ENCODE peak calls at places on chromosomes 6 and 20, in nine cellular contexts. One of them, this sample, is unnamed.

GRCh38 chr6:53411451-53411850 is 62.7 kb upstream of the ELOVL5 start:
- DNase-seq in foreskin melanocyte: no peak
- DNase-seq in T-helper 2 cell: no peak
- DNase-seq in lower lobe of right lung: no peak
- DNase-seq in ureter: no peak
- DNase-seq in HS-5: no peak
- DNase-seq in renal cortical epithelial cell: peak
- DNase-seq in activated naive CD8-positive, alpha-beta T cell treated with anti-CD3 and anti-CD28 coated beads, Interleukin-2, amount 10 ng/mL, durations not matched to agents 7 days and 5 days: no peak
- DNase-seq in left cardiac atrium: no peak
- DNase-seq in this sample: no peak

GRCh38 chr20:10474606-10475184 is 39.6 kb downstream of the SLX4IP start:
- DNase-seq in foreskin melanocyte: no peak
- DNase-seq in T-helper 2 cell: no peak
- DNase-seq in lower lobe of right lung: peak
- DNase-seq in ureter: no peak
- DNase-seq in HS-5: no peak
- DNase-seq in renal cortical epithelial cell: no peak
- DNase-seq in activated naive CD8-positive, alpha-beta T cell treated with anti-CD3 and anti-CD28 coated beads, Interleukin-2, amount 10 ng/mL, durations not matched to agents 7 days and 5 days: no peak
- DNase-seq in left cardiac atrium: peak
- DNase-seq in this sample: no peak

GRCh38 chr6:47932575-47932974 is 150.7 kb downstream of the OPN5 start:
- DNase-seq in foreskin melanocyte: no peak
- DNase-seq in T-helper 2 cell: no peak
- DNase-seq in lower lobe of right lung: no peak
- DNase-seq in ureter: no peak
- DNase-seq in HS-5: no peak
- DNase-seq in renal cortical epithelial cell: no peak
- DNase-seq in activated naive CD8-positive, alpha-beta T cell treated with anti-CD3 and anti-CD28 coated beads, Interleukin-2, amount 10 ng/mL, durations not matched to agents 7 days and 5 days: no peak
- DNase-seq in left cardiac atrium: no peak
- DNase-seq in this sample: no peak

GRCh38 chr6:16058188-16058780 is 70.6 kb upstream of the MYLIP start:
- DNase-seq in foreskin melanocyte: no peak
- DNase-seq in T-helper 2 cell: no peak
- DNase-seq in lower lobe of right lung: no peak
- DNase-seq in ureter: no peak
- DNase-seq in HS-5: no peak
- DNase-seq in renal cortical epithelial cell: no peak
- DNase-seq in activated naive CD8-positive, alpha-beta T cell treated with anti-CD3 and anti-CD28 coated beads, Interleukin-2, amount 10 ng/mL, durations not matched to agents 7 days and 5 days: no peak
- DNase-seq in left cardiac atrium: no peak
- DNase-seq in this sample: no peak

GRCh38 chr6:15264902-15265761 is 19.3 kb downstream of the JARID2 start:
- DNase-seq in foreskin melanocyte: peak
- DNase-seq in T-helper 2 cell: no peak
- DNase-seq in lower lobe of right lung: peak
- DNase-seq in ureter: no peak
- DNase-seq in HS-5: no peak
- DNase-seq in renal cortical epithelial cell: no peak
- DNase-seq in activated naive CD8-positive, alpha-beta T cell treated with anti-CD3 and anti-CD28 coated beads, Interleukin-2, amount 10 ng/mL, durations not matched to agents 7 days and 5 days: no peak
- DNase-seq in left cardiac atrium: no peak
- DNase-seq in this sample: no peak

GRCh38 chr6:81215092-81215432 is 537.4 kb downstream of the TENT5A start:
- DNase-seq in foreskin melanocyte: no peak
- DNase-seq in T-helper 2 cell: no peak
- DNase-seq in lower lobe of right lung: no peak
- DNase-seq in ureter: no peak
- DNase-seq in HS-5: no peak
- DNase-seq in renal cortical epithelial cell: no peak
- DNase-seq in activated naive CD8-positive, alpha-beta T cell treated with anti-CD3 and anti-CD28 coated beads, Interleukin-2, amount 10 ng/mL, durations not matched to agents 7 days and 5 days: no peak
- DNase-seq in left cardiac atrium: no peak
- DNase-seq in this sample: no peak

GRCh38 chr6:170048615-170049256 is 242.1 kb downstream of the DLL1 start:
- DNase-seq in foreskin melanocyte: no peak
- DNase-seq in T-helper 2 cell: no peak
- DNase-seq in lower lobe of right lung: peak
- DNase-seq in ureter: peak
- DNase-seq in HS-5: peak
- DNase-seq in renal cortical epithelial cell: no peak
- DNase-seq in activated naive CD8-positive, alpha-beta T cell treated with anti-CD3 and anti-CD28 coated beads, Interleukin-2, amount 10 ng/mL, durations not matched to agents 7 days and 5 days: peak
- DNase-seq in left cardiac atrium: peak
- DNase-seq in this sample: no peak

GRCh38 chr20:49346682-49347081 is 68.8 kb upstream of the ZNFX1 start:
- DNase-seq in foreskin melanocyte: no peak
- DNase-seq in T-helper 2 cell: no peak
- DNase-seq in lower lobe of right lung: no peak
- DNase-seq in ureter: no peak
- DNase-seq in HS-5: no peak
- DNase-seq in renal cortical epithelial cell: no peak
- DNase-seq in activated naive CD8-positive, alpha-beta T cell treated with anti-CD3 and anti-CD28 coated beads, Interleukin-2, amount 10 ng/mL, durations not matched to agents 7 days and 5 days: no peak
- DNase-seq in left cardiac atrium: no peak
- DNase-seq in this sample: no peak

GRCh38 chr6:126017668-126018067 is 31.3 kb downstream of the TRMT11 start:
- DNase-seq in foreskin melanocyte: no peak
- DNase-seq in T-helper 2 cell: no peak
- DNase-seq in lower lobe of right lung: no peak
- DNase-seq in ureter: no peak
- DNase-seq in HS-5: no peak
- DNase-seq in renal cortical epithelial cell: no peak
- DNase-seq in activated naive CD8-positive, alpha-beta T cell treated with anti-CD3 and anti-CD28 coated beads, Interleukin-2, amount 10 ng/mL, durations not matched to agents 7 days and 5 days: no peak
- DNase-seq in left cardiac atrium: no peak
- DNase-seq in this sample: no peak

GRCh38 chr6:71621918-71622519 is 264.3 kb upstream of the RIMS1 start:
- DNase-seq in foreskin melanocyte: no peak
- DNase-seq in T-helper 2 cell: no peak
- DNase-seq in lower lobe of right lung: no peak
- DNase-seq in ureter: no peak
- DNase-seq in HS-5: no peak
- DNase-seq in renal cortical epithelial cell: peak
- DNase-seq in activated naive CD8-positive, alpha-beta T cell treated with anti-CD3 and anti-CD28 coated beads, Interleukin-2, amount 10 ng/mL, durations not matched to agents 7 days and 5 days: no peak
- DNase-seq in left cardiac atrium: no peak
- DNase-seq in this sample: no peak

GRCh38 chr6:96521267-96521624 is 360 bp upstream of the UFL1 start:
- DNase-seq in foreskin melanocyte: no peak
- DNase-seq in T-helper 2 cell: no peak
- DNase-seq in lower lobe of right lung: no peak
- DNase-seq in ureter: no peak
- DNase-seq in HS-5: no peak
- DNase-seq in renal cortical epithelial cell: peak
- DNase-seq in activated naive CD8-positive, alpha-beta T cell treated with anti-CD3 and anti-CD28 coated beads, Interleukin-2, amount 10 ng/mL, durations not matched to agents 7 days and 5 days: no peak
- DNase-seq in left cardiac atrium: no peak
- DNase-seq in this sample: no peak

GRCh38 chr20:63357921-63358905 is 2.9 kb downstream of the CHRNA4 start:
- DNase-seq in foreskin melanocyte: no peak
- DNase-seq in T-helper 2 cell: no peak
- DNase-seq in lower lobe of right lung: no peak
- DNase-seq in ureter: no peak
- DNase-seq in HS-5: no peak
- DNase-seq in renal cortical epithelial cell: no peak
- DNase-seq in activated naive CD8-positive, alpha-beta T cell treated with anti-CD3 and anti-CD28 coated beads, Interleukin-2, amount 10 ng/mL, durations not matched to agents 7 days and 5 days: no peak
- DNase-seq in left cardiac atrium: peak
- DNase-seq in this sample: no peak

GRCh38 chr20:11891081-11891826 is 26.4 kb upstream of the BTBD3 start:
- DNase-seq in foreskin melanocyte: peak
- DNase-seq in T-helper 2 cell: no peak
- DNase-seq in lower lobe of right lung: peak
- DNase-seq in ureter: peak
- DNase-seq in HS-5: no peak
- DNase-seq in renal cortical epithelial cell: no peak
- DNase-seq in activated naive CD8-positive, alpha-beta T cell treated with anti-CD3 and anti-CD28 coated beads, Interleukin-2, amount 10 ng/mL, durations not matched to agents 7 days and 5 days: peak
- DNase-seq in left cardiac atrium: peak
- DNase-seq in this sample: no peak

GRCh38 chr6:169172435-169172834 is 81.2 kb downstream of the THBS2 start:
- DNase-seq in foreskin melanocyte: no peak
- DNase-seq in T-helper 2 cell: no peak
- DNase-seq in lower lobe of right lung: no peak
- DNase-seq in ureter: no peak
- DNase-seq in HS-5: no peak
- DNase-seq in renal cortical epithelial cell: peak
- DNase-seq in activated naive CD8-positive, alpha-beta T cell treated with anti-CD3 and anti-CD28 coated beads, Interleukin-2, amount 10 ng/mL, durations not matched to agents 7 days and 5 days: no peak
- DNase-seq in left cardiac atrium: peak
- DNase-seq in this sample: peak

GRCh38 chr6:25934181-25934580 is 3.7 kb upstream of the SLC17A2 start:
- DNase-seq in foreskin melanocyte: no peak
- DNase-seq in T-helper 2 cell: no peak
- DNase-seq in lower lobe of right lung: no peak
- DNase-seq in ureter: no peak
- DNase-seq in HS-5: no peak
- DNase-seq in renal cortical epithelial cell: no peak
- DNase-seq in activated naive CD8-positive, alpha-beta T cell treated with anti-CD3 and anti-CD28 coated beads, Interleukin-2, amount 10 ng/mL, durations not matched to agents 7 days and 5 days: no peak
- DNase-seq in left cardiac atrium: no peak
- DNase-seq in this sample: no peak

GRCh38 chr6:43021270-43022047 is at the start of gene RRP36:
- DNase-seq in foreskin melanocyte: peak
- DNase-seq in T-helper 2 cell: peak
- DNase-seq in lower lobe of right lung: peak
- DNase-seq in ureter: peak
- DNase-seq in HS-5: peak
- DNase-seq in renal cortical epithelial cell: peak
- DNase-seq in activated naive CD8-positive, alpha-beta T cell treated with anti-CD3 and anti-CD28 coated beads, Interleukin-2, amount 10 ng/mL, durations not matched to agents 7 days and 5 days: peak
- DNase-seq in left cardiac atrium: peak
- DNase-seq in this sample: no peak

GRCh38 chr20:13996265-13996664 is 949 bp downstream of the MACROD2 start:
- DNase-seq in foreskin melanocyte: no peak
- DNase-seq in T-helper 2 cell: no peak
- DNase-seq in lower lobe of right lung: no peak
- DNase-seq in ureter: no peak
- DNase-seq in HS-5: no peak
- DNase-seq in renal cortical epithelial cell: no peak
- DNase-seq in activated naive CD8-positive, alpha-beta T cell treated with anti-CD3 and anti-CD28 coated beads, Interleukin-2, amount 10 ng/mL, durations not matched to agents 7 days and 5 days: no peak
- DNase-seq in left cardiac atrium: no peak
- DNase-seq in this sample: no peak

GRCh38 chr6:157513004-157513603 is 132.1 kb downstream of the ZDHHC14 start:
- DNase-seq in foreskin melanocyte: no peak
- DNase-seq in T-helper 2 cell: no peak
- DNase-seq in lower lobe of right lung: no peak
- DNase-seq in ureter: no peak
- DNase-seq in HS-5: no peak
- DNase-seq in renal cortical epithelial cell: no peak
- DNase-seq in activated naive CD8-positive, alpha-beta T cell treated with anti-CD3 and anti-CD28 coated beads, Interleukin-2, amount 10 ng/mL, durations not matched to agents 7 days and 5 days: no peak
- DNase-seq in left cardiac atrium: no peak
- DNase-seq in this sample: no peak

GRCh38 chr20:63441136-63441776 is 31.2 kb downstream of the KCNQ2 start:
- DNase-seq in foreskin melanocyte: no peak
- DNase-seq in T-helper 2 cell: no peak
- DNase-seq in lower lobe of right lung: no peak
- DNase-seq in ureter: no peak
- DNase-seq in HS-5: no peak
- DNase-seq in renal cortical epithelial cell: no peak
- DNase-seq in activated naive CD8-positive, alpha-beta T cell treated with anti-CD3 and anti-CD28 coated beads, Interleukin-2, amount 10 ng/mL, durations not matched to agents 7 days and 5 days: peak
- DNase-seq in left cardiac atrium: no peak
- DNase-seq in this sample: no peak

GRCh38 chr6:17469006-17469972 is 75.9 kb downstream of the CAP2 start:
- DNase-seq in foreskin melanocyte: no peak
- DNase-seq in T-helper 2 cell: no peak
- DNase-seq in lower lobe of right lung: no peak
- DNase-seq in ureter: no peak
- DNase-seq in HS-5: no peak
- DNase-seq in renal cortical epithelial cell: no peak
- DNase-seq in activated naive CD8-positive, alpha-beta T cell treated with anti-CD3 and anti-CD28 coated beads, Interleukin-2, amount 10 ng/mL, durations not matched to agents 7 days and 5 days: no peak
- DNase-seq in left cardiac atrium: no peak
- DNase-seq in this sample: no peak

GRCh38 chr6:145206247-145206907 is 528.9 kb downstream of the EPM2A start:
- DNase-seq in foreskin melanocyte: peak
- DNase-seq in T-helper 2 cell: no peak
- DNase-seq in lower lobe of right lung: no peak
- DNase-seq in ureter: no peak
- DNase-seq in HS-5: peak
- DNase-seq in renal cortical epithelial cell: no peak
- DNase-seq in activated naive CD8-positive, alpha-beta T cell treated with anti-CD3 and anti-CD28 coated beads, Interleukin-2, amount 10 ng/mL, durations not matched to agents 7 days and 5 days: no peak
- DNase-seq in left cardiac atrium: no peak
- DNase-seq in this sample: no peak

GRCh38 chr20:20083796-20084195 is 31.5 kb downstream of the CFAP61 start:
- DNase-seq in foreskin melanocyte: peak
- DNase-seq in T-helper 2 cell: no peak
- DNase-seq in lower lobe of right lung: no peak
- DNase-seq in ureter: no peak
- DNase-seq in HS-5: no peak
- DNase-seq in renal cortical epithelial cell: peak
- DNase-seq in activated naive CD8-positive, alpha-beta T cell treated with anti-CD3 and anti-CD28 coated beads, Interleukin-2, amount 10 ng/mL, durations not matched to agents 7 days and 5 days: no peak
- DNase-seq in left cardiac atrium: no peak
- DNase-seq in this sample: no peak

GRCh38 chr20:63173552-63174191 is 42.3 kb downstream of the YTHDF1 start:
- DNase-seq in foreskin melanocyte: no peak
- DNase-seq in T-helper 2 cell: no peak
- DNase-seq in lower lobe of right lung: no peak
- DNase-seq in ureter: no peak
- DNase-seq in HS-5: no peak
- DNase-seq in renal cortical epithelial cell: no peak
- DNase-seq in activated naive CD8-positive, alpha-beta T cell treated with anti-CD3 and anti-CD28 coated beads, Interleukin-2, amount 10 ng/mL, durations not matched to agents 7 days and 5 days: no peak
- DNase-seq in left cardiac atrium: no peak
- DNase-seq in this sample: no peak

GRCh38 chr20:63071541-63072181 is 64.9 kb upstream of the BHLHE23 start:
- DNase-seq in foreskin melanocyte: no peak
- DNase-seq in T-helper 2 cell: no peak
- DNase-seq in lower lobe of right lung: peak
- DNase-seq in ureter: no peak
- DNase-seq in HS-5: peak
- DNase-seq in renal cortical epithelial cell: no peak
- DNase-seq in activated naive CD8-positive, alpha-beta T cell treated with anti-CD3 and anti-CD28 coated beads, Interleukin-2, amount 10 ng/mL, durations not matched to agents 7 days and 5 days: no peak
- DNase-seq in left cardiac atrium: peak
- DNase-seq in this sample: no peak

GRCh38 chr6:168161371-168161750 is 82.3 kb upstream of the FRMD1 start:
- DNase-seq in foreskin melanocyte: no peak
- DNase-seq in T-helper 2 cell: no peak
- DNase-seq in lower lobe of right lung: no peak
- DNase-seq in ureter: no peak
- DNase-seq in HS-5: no peak
- DNase-seq in renal cortical epithelial cell: no peak
- DNase-seq in activated naive CD8-positive, alpha-beta T cell treated with anti-CD3 and anti-CD28 coated beads, Interleukin-2, amount 10 ng/mL, durations not matched to agents 7 days and 5 days: no peak
- DNase-seq in left cardiac atrium: no peak
- DNase-seq in this sample: peak

This sample was measured in vagina.